ENCODE peak calls at places on chromosome 10, in four cellular contexts. L is fibroblast of lung, Y is uterus, K is body of pancreas. J is an unnamed sample. For H3K27me3, the result is how much of the 10 kb centered on the place peaks cover.

GRCh38 chr10:105063796-105064195 is 422.7 kb downstream of the SORCS3 start:
- DNase-seq in L (peak), Y (no peak), K (peak), J (peak)

GRCh38 chr10:120460191-120460590 is 3.2 kb downstream of the PLPP4 start:
- DNase-seq in L (peak), Y (no peak), K (no peak), J (no peak)

GRCh38 chr10:70437721-70438120 is 3.8 kb downstream of the NODAL start:
- DNase-seq in L (no peak), Y (no peak), K (no peak), J (no peak)

GRCh38 chr10:63523015-63523414 is 1.8 kb downstream of the REEP3 start:
- DNase-seq in L (no peak), Y (no peak), K (no peak), J (peak)

GRCh38 chr10:89773081-89773480 is 71.7 kb downstream of the KIF20B start:
- DNase-seq in L (peak), Y (no peak), K (no peak), J (no peak)

GRCh38 chr10:132423966-132424847 is 27.2 kb downstream of the PWWP2B start:
- DNase-seq in L (no peak), Y (no peak), K (no peak), J (no peak)

GRCh38 chr10:75076387-75076786 is 35.1 kb upstream of the SAMD8 start:
- DNase-seq in L (no peak), Y (no peak), K (no peak), J (no peak)

GRCh38 chr10:95333997-95334792 is 43.4 kb upstream of the PDLIM1 start:
- DNase-seq in L (peak), Y (peak), K (no peak), J (peak)

GRCh38 chr10:61821153-61821552 is 80.3 kb upstream of the ARID5B start:
- DNase-seq in L (peak), Y (no peak), K (no peak), J (no peak)

GRCh38 chr10:31739146-31739545 is 189.5 kb downstream of the ARHGAP12 start:
- DNase-seq in L (no peak), Y (no peak), K (no peak), J (no peak)

GRCh38 chr10:8418631-8419030 is 364.1 kb downstream of the GATA3 start:
- DNase-seq in L (peak), Y (no peak), K (no peak), J (no peak)

GRCh38 chr10:77801474-77802238 is 124.9 kb downstream of the DLG5 start:
- DNase-seq in L (peak), Y (no peak), K (no peak), J (no peak)

GRCh38 chr10:125006188-125006680 is 64.3 kb downstream of the ZRANB1 start:
- DNase-seq in L (peak), Y (no peak), K (no peak), J (no peak)

GRCh38 chr10:110680473-110681020 is 36.4 kb downstream of the RBM20 start:
- DNase-seq in L (no peak), Y (no peak), K (no peak), J (no peak)

GRCh38 chr10:132065491-132066105 is at the start of gene JAKMIP3:
- DNase-seq in L (peak), Y (peak), K (peak), J (peak)

DNA sequence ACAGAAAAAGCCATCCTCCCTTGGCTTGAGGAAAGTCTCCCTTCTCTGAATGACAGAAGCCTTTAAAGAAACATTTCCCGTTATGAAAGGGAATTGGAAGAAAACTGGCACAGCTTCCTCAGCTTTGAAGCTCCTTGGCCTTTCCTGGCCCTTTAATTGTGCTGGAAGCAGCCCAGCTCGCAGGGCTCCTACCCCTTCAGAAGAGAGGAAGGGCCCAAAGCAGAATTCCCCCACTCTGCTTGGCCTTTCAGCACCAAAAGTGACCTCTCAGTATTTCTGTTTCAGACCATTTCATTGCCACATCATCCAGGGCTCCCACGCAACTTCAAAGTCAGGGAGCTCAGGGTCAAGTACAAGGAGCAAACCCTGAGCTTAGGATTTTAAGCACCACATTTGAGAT is 4.2 kb downstream of the AFAP1L2 start:
- DNase-seq in L (no peak), Y (peak), K (no peak), J (no peak)
- H3K27me3 ChIP-seq in L (under half), Y (under half), K (under half), J (under half)

GRCh38 chr10:2790437-2790836 is 276.9 kb upstream of the PFKP start:
- DNase-seq in L (no peak), Y (no peak), K (no peak), J (no peak)

GRCh38 chr10:2782265-2782664 is 285.1 kb upstream of the PFKP start:
- DNase-seq in L (no peak), Y (no peak), K (no peak), J (no peak)

GRCh38 chr10:2784766-2785165 is 282.6 kb upstream of the PFKP start:
- DNase-seq in L (no peak), Y (no peak), K (no peak), J (no peak)
- H3K27me3 ChIP-seq in L (under half), Y (under half), K (under half), J (under half)

GRCh38 chr10:44393834-44394547 is 9.1 kb upstream of the CXCL12 start:
- DNase-seq in L (no peak), Y (peak), K (no peak), J (no peak)
- H3K27me3 ChIP-seq in L (under half), Y (under half), K (under half), J (under half)

GRCh38 chr10:35657621-35658020 is 15.5 kb upstream of the FZD8 start:
- DNase-seq in L (no peak), Y (no peak), K (no peak), J (no peak)

GRCh38 chr10:35650894-35651293 is 8.8 kb upstream of the FZD8 start:
- DNase-seq in L (no peak), Y (no peak), K (no peak), J (no peak)

DNA sequence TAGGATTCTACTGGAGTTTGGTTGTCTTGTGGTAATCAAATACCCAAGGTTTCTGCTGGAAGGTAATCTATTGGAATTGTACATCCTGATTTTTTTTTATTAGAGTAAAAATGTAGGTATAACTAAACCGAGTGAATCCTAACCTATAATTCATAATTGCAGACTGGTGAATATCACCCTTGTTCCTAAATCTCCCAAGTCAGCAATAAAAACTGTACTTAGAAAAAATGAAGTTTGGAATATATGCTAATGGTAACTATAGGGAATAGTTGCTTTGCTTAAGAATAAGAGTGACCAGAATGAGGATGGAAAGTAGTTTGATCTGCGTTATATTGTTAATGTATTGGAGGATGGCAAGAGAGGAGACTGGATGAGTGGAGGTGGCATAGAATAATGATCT is 10.7 kb upstream of the FZD8 start:
- DNase-seq in L (no peak), Y (no peak), K (no peak), J (no peak)
- H3K27me3 ChIP-seq in L (under half), Y (under half), K (under half), J (under half)